ENCODE peak calls at places on chromosomes 3 and 15, in eight cellular contexts. One of them, this sample, is unnamed.

GRCh38 chr15:34721802-34722795 is 32.7 kb downstream of the GJD2 start:
- DNase-seq in AG09309: peak
- DNase-seq in B cell: no peak
- DNase-seq in foreskin fibroblast: peak
- DNase-seq in epithelial cell of esophagus: peak
- DNase-seq in AG10803: peak
- DNase-seq in HFFc6: peak
- DNase-seq in thoracic aorta: peak
- DNase-seq in this sample: no peak

GRCh38 chr3:105495021-105495420 is 128.3 kb downstream of the ALCAM start:
- DNase-seq in AG09309: no peak
- DNase-seq in B cell: no peak
- DNase-seq in foreskin fibroblast: peak
- DNase-seq in epithelial cell of esophagus: no peak
- DNase-seq in AG10803: peak
- DNase-seq in HFFc6: peak
- DNase-seq in thoracic aorta: no peak
- DNase-seq in this sample: no peak

GRCh38 chr3:46695177-46695961 is 1.9 kb upstream of the ALS2CL start:
- DNase-seq in AG09309: no peak
- DNase-seq in B cell: no peak
- DNase-seq in foreskin fibroblast: no peak
- DNase-seq in epithelial cell of esophagus: peak
- DNase-seq in AG10803: no peak
- DNase-seq in HFFc6: no peak
- DNase-seq in thoracic aorta: no peak
- DNase-seq in this sample: no peak

GRCh38 chr3:133834621-133835417 is 29.2 kb downstream of the SRPRB start:
- DNase-seq in AG09309: no peak
- DNase-seq in B cell: no peak
- DNase-seq in foreskin fibroblast: no peak
- DNase-seq in epithelial cell of esophagus: no peak
- DNase-seq in AG10803: no peak
- DNase-seq in HFFc6: no peak
- DNase-seq in thoracic aorta: no peak
- DNase-seq in this sample: no peak

GRCh38 chr3:47628426-47628825 is 49.8 kb upstream of the CSPG5 start:
- DNase-seq in AG09309: no peak
- DNase-seq in B cell: no peak
- DNase-seq in foreskin fibroblast: no peak
- DNase-seq in epithelial cell of esophagus: no peak
- DNase-seq in AG10803: no peak
- DNase-seq in HFFc6: no peak
- DNase-seq in thoracic aorta: no peak
- DNase-seq in this sample: no peak

GRCh38 chr15:69939513-69940440 is 157.9 kb downstream of the TLE3 start:
- DNase-seq in AG09309: no peak
- DNase-seq in B cell: no peak
- DNase-seq in foreskin fibroblast: no peak
- DNase-seq in epithelial cell of esophagus: no peak
- DNase-seq in AG10803: no peak
- DNase-seq in HFFc6: no peak
- DNase-seq in thoracic aorta: no peak
- DNase-seq in this sample: no peak

GRCh38 chr15:62324382-62324781 is 159.3 kb upstream of the C2CD4B start:
- DNase-seq in AG09309: peak
- DNase-seq in B cell: no peak
- DNase-seq in foreskin fibroblast: no peak
- DNase-seq in epithelial cell of esophagus: no peak
- DNase-seq in AG10803: peak
- DNase-seq in HFFc6: peak
- DNase-seq in thoracic aorta: no peak
- DNase-seq in this sample: no peak

GRCh38 chr3:169760479-169760878 is 4.4 kb downstream of the TERC start:
- DNase-seq in AG09309: no peak
- DNase-seq in B cell: no peak
- DNase-seq in foreskin fibroblast: peak
- DNase-seq in epithelial cell of esophagus: peak
- DNase-seq in AG10803: peak
- DNase-seq in HFFc6: peak
- DNase-seq in thoracic aorta: no peak
- DNase-seq in this sample: no peak

GRCh38 chr15:64006642-64007041 is 39.6 kb downstream of the DAPK2 start:
- DNase-seq in AG09309: no peak
- DNase-seq in B cell: no peak
- DNase-seq in foreskin fibroblast: no peak
- DNase-seq in epithelial cell of esophagus: peak
- DNase-seq in AG10803: no peak
- DNase-seq in HFFc6: no peak
- DNase-seq in thoracic aorta: no peak
- DNase-seq in this sample: no peak

GRCh38 chr15:92149029-92149428 is 244.7 kb upstream of the ST8SIA2 start:
- DNase-seq in AG09309: peak
- DNase-seq in B cell: no peak
- DNase-seq in foreskin fibroblast: peak
- DNase-seq in epithelial cell of esophagus: no peak
- DNase-seq in AG10803: peak
- DNase-seq in HFFc6: peak
- DNase-seq in thoracic aorta: no peak
- DNase-seq in this sample: no peak

GRCh38 chr15:58931985-58932384 is 1.5 kb downstream of the SLTM start:
- DNase-seq in AG09309: peak
- DNase-seq in B cell: no peak
- DNase-seq in foreskin fibroblast: peak
- DNase-seq in epithelial cell of esophagus: peak
- DNase-seq in AG10803: peak
- DNase-seq in HFFc6: peak
- DNase-seq in thoracic aorta: no peak
- DNase-seq in this sample: peak

GRCh38 chr3:98560911-98561310 is 29.1 kb downstream of the GPR15 start:
- DNase-seq in AG09309: no peak
- DNase-seq in B cell: no peak
- DNase-seq in foreskin fibroblast: no peak
- DNase-seq in epithelial cell of esophagus: no peak
- DNase-seq in AG10803: no peak
- DNase-seq in HFFc6: no peak
- DNase-seq in thoracic aorta: no peak
- DNase-seq in this sample: no peak

GRCh38 chr15:70092462-70092850 is 5.3 kb downstream of the TLE3 start:
- DNase-seq in AG09309: no peak
- DNase-seq in B cell: no peak
- DNase-seq in foreskin fibroblast: no peak
- DNase-seq in epithelial cell of esophagus: no peak
- DNase-seq in AG10803: no peak
- DNase-seq in HFFc6: no peak
- DNase-seq in thoracic aorta: no peak
- DNase-seq in this sample: no peak

GRCh38 chr3:50139308-50139707 is 15.8 kb upstream of the SEMA3F start:
- DNase-seq in AG09309: no peak
- DNase-seq in B cell: no peak
- DNase-seq in foreskin fibroblast: no peak
- DNase-seq in epithelial cell of esophagus: no peak
- DNase-seq in AG10803: no peak
- DNase-seq in HFFc6: no peak
- DNase-seq in thoracic aorta: no peak
- DNase-seq in this sample: no peak

GRCh38 chr3:165196577-165197561 is 685 bp upstream of the SLITRK3 start:
- DNase-seq in AG09309: no peak
- DNase-seq in B cell: no peak
- DNase-seq in foreskin fibroblast: no peak
- DNase-seq in epithelial cell of esophagus: no peak
- DNase-seq in AG10803: no peak
- DNase-seq in HFFc6: no peak
- DNase-seq in thoracic aorta: no peak
- DNase-seq in this sample: no peak

GRCh38 chr3:98699132-98699531 is 64.0 kb upstream of the ST3GAL6 start:
- DNase-seq in AG09309: no peak
- DNase-seq in B cell: no peak
- DNase-seq in foreskin fibroblast: peak
- DNase-seq in epithelial cell of esophagus: peak
- DNase-seq in AG10803: no peak
- DNase-seq in HFFc6: peak
- DNase-seq in thoracic aorta: no peak
- DNase-seq in this sample: no peak

GRCh38 chr3:178996399-178996798 is 75.2 kb downstream of the ZMAT3 start:
- DNase-seq in AG09309: no peak
- DNase-seq in B cell: no peak
- DNase-seq in foreskin fibroblast: no peak
- DNase-seq in epithelial cell of esophagus: no peak
- DNase-seq in AG10803: no peak
- DNase-seq in HFFc6: no peak
- DNase-seq in thoracic aorta: no peak
- DNase-seq in this sample: no peak

GRCh38 chr15:41557673-41558399 is 1.2 kb upstream of the TYRO3 start:
- DNase-seq in AG09309: no peak
- DNase-seq in B cell: peak
- DNase-seq in foreskin fibroblast: peak
- DNase-seq in epithelial cell of esophagus: peak
- DNase-seq in AG10803: peak
- DNase-seq in HFFc6: peak
- DNase-seq in thoracic aorta: no peak
- DNase-seq in this sample: no peak

DNA sequence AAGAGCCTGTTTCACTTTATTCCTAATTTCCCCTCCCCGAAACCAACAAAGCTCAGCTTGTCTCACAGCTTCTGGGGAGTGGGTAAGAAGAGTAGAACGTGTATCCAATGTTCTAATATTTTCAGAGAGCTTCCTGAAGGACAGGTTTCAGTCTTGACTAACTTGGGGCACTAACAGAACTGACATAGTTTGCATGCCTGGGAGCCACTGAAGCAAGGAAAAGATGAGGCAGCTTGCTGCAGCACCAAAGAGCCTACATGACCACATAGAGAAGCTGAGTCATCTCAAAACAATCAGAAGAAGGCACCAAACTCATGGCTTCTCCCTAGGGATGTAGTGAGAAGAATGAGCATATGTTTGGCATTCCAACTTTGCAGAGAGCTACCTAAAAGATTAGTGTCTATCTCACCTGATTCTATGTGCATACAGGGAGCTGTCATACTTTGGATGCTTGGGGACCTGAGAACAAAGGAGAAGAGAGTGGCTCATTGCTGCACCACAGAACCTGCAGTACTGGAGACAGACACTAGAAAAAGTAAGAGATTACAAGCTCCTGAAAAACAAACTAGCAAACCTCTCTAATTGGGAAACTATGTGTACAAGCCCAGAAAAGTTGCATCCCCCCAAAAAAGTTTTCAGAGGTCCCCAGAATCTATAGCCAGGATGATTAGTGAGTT is 86.9 kb downstream of the DCLK3 start:
- DNase-seq in AG09309: peak
- DNase-seq in B cell: no peak
- DNase-seq in foreskin fibroblast: peak
- DNase-seq in epithelial cell of esophagus: peak
- DNase-seq in AG10803: peak
- DNase-seq in HFFc6: peak
- DNase-seq in thoracic aorta: no peak
- DNase-seq in this sample: peak
- TF ChIP-seq CTCF in AG09309: peak
- TF ChIP-seq CTCF in B cell: no peak
- TF ChIP-seq CTCF in foreskin fibroblast: no peak
- TF ChIP-seq CTCF in epithelial cell of esophagus: peak
- TF ChIP-seq CTCF in AG10803: peak
- TF ChIP-seq CTCF in HFFc6: peak
- TF ChIP-seq CTCF in thoracic aorta: no peak
- TF ChIP-seq CTCF in this sample: peak

GRCh38 chr3:122562923-122563716 is 980 bp downstream of the PARP9 start:
- DNase-seq in AG09309: no peak
- DNase-seq in B cell: no peak
- DNase-seq in foreskin fibroblast: peak
- DNase-seq in epithelial cell of esophagus: no peak
- DNase-seq in AG10803: peak
- DNase-seq in HFFc6: no peak
- DNase-seq in thoracic aorta: no peak
- DNase-seq in this sample: no peak
- TF ChIP-seq CTCF in AG09309: no peak
- TF ChIP-seq CTCF in B cell: no peak
- TF ChIP-seq CTCF in foreskin fibroblast: no peak
- TF ChIP-seq CTCF in epithelial cell of esophagus: no peak
- TF ChIP-seq CTCF in AG10803: no peak
- TF ChIP-seq CTCF in HFFc6: no peak
- TF ChIP-seq CTCF in thoracic aorta: no peak
- TF ChIP-seq CTCF in this sample: no peak

DNA sequence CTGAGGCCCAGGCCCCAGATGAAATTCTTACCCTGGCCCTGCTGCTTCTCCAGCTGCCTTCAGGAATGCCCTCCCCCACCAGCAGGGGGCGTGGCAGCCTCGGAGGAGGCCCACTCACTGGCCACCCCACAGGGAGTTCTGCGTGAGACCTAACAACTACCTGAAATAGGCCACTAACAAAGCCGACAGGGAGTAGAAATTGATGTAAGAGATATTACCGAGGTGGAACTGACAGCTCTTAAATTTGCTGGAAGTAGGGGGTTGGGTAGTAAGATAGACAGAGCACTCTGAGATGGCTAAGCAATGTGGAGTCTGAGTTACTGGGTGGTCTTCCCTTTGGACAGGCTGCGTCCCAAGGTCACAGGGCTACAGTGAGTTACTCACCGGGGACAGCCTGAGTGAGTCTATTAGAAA is 240.8 kb downstream of the SHOX2 start:
- DNase-seq in AG09309: no peak
- DNase-seq in B cell: no peak
- DNase-seq in foreskin fibroblast: peak
- DNase-seq in epithelial cell of esophagus: peak
- DNase-seq in AG10803: no peak
- DNase-seq in HFFc6: no peak
- DNase-seq in thoracic aorta: no peak
- DNase-seq in this sample: no peak
- TF ChIP-seq CTCF in AG09309: peak
- TF ChIP-seq CTCF in B cell: peak
- TF ChIP-seq CTCF in foreskin fibroblast: peak
- TF ChIP-seq CTCF in epithelial cell of esophagus: peak
- TF ChIP-seq CTCF in AG10803: peak
- TF ChIP-seq CTCF in HFFc6: peak
- TF ChIP-seq CTCF in thoracic aorta: peak
- TF ChIP-seq CTCF in this sample: peak

GRCh38 chr3:13414040-13414729 is 5.9 kb downstream of the NUP210 start:
- DNase-seq in AG09309: no peak
- DNase-seq in B cell: peak
- DNase-seq in foreskin fibroblast: no peak
- DNase-seq in epithelial cell of esophagus: no peak
- DNase-seq in AG10803: no peak
- DNase-seq in HFFc6: no peak
- DNase-seq in thoracic aorta: no peak
- DNase-seq in this sample: peak

GRCh38 chr3:13419356-13420050 is 619 bp downstream of the NUP210 start:
- DNase-seq in AG09309: no peak
- DNase-seq in B cell: peak
- DNase-seq in foreskin fibroblast: peak
- DNase-seq in epithelial cell of esophagus: peak
- DNase-seq in AG10803: no peak
- DNase-seq in HFFc6: no peak
- DNase-seq in thoracic aorta: no peak
- DNase-seq in this sample: no peak

GRCh38 chr3:13415236-13416001 is 4.7 kb downstream of the NUP210 start:
- DNase-seq in AG09309: no peak
- DNase-seq in B cell: no peak
- DNase-seq in foreskin fibroblast: no peak
- DNase-seq in epithelial cell of esophagus: no peak
- DNase-seq in AG10803: no peak
- DNase-seq in HFFc6: no peak
- DNase-seq in thoracic aorta: no peak
- DNase-seq in this sample: no peak

GRCh38 chr3:13420051-13420816 is at the start of gene NUP210:
- DNase-seq in AG09309: no peak
- DNase-seq in B cell: peak
- DNase-seq in foreskin fibroblast: no peak
- DNase-seq in epithelial cell of esophagus: no peak
- DNase-seq in AG10803: no peak
- DNase-seq in HFFc6: no peak
- DNase-seq in thoracic aorta: no peak
- DNase-seq in this sample: no peak

GRCh38 chr3:13416002-13416793 is 3.9 kb downstream of the NUP210 start:
- DNase-seq in AG09309: no peak
- DNase-seq in B cell: no peak
- DNase-seq in foreskin fibroblast: no peak
- DNase-seq in epithelial cell of esophagus: no peak
- DNase-seq in AG10803: no peak
- DNase-seq in HFFc6: no peak
- DNase-seq in thoracic aorta: no peak
- DNase-seq in this sample: no peak
- TF ChIP-seq CTCF in AG09309: no peak
- TF ChIP-seq CTCF in B cell: no peak
- TF ChIP-seq CTCF in foreskin fibroblast: no peak
- TF ChIP-seq CTCF in epithelial cell of esophagus: no peak
- TF ChIP-seq CTCF in AG10803: no peak
- TF ChIP-seq CTCF in HFFc6: peak
- TF ChIP-seq CTCF in thoracic aorta: no peak
- TF ChIP-seq CTCF in this sample: peak